ENCODE peak calls at places on chromosomes 3 and 15, in five cellular contexts. One of them, this sample, is unnamed.

GRCh38 chr3:195045481-195045880 is 225.5 kb downstream of the XXYLT1 start:
- DNase-seq in DMS53: no peak
- DNase-seq in cerebellar cortex: no peak
- DNase-seq in esophagus squamous epithelium: no peak
- DNase-seq in nucleus accumbens: no peak
- DNase-seq in this sample: no peak

GRCh38 chr3:192515661-192516040 is 211.7 kb downstream of the FGF12 start:
- DNase-seq in nucleus accumbens: no peak
- DNase-seq in cerebellar cortex: peak
- DNase-seq in esophagus squamous epithelium: no peak
- DNase-seq in DMS53: no peak
- DNase-seq in this sample: no peak

GRCh38 chr3:24185738-24186384 is 240.8 kb downstream of the NR1D2 start:
- DNase-seq in nucleus accumbens: no peak
- DNase-seq in cerebellar cortex: peak
- DNase-seq in esophagus squamous epithelium: no peak
- DNase-seq in DMS53: peak
- DNase-seq in this sample: peak

GRCh38 chr3:94226058-94226457 is 163.2 kb downstream of the NSUN3 start:
- DNase-seq in nucleus accumbens: no peak
- DNase-seq in cerebellar cortex: no peak
- DNase-seq in esophagus squamous epithelium: no peak
- DNase-seq in DMS53: no peak
- DNase-seq in this sample: no peak

GRCh38 chr3:10467204-10467603 is 38.2 kb downstream of the ATP2B2 start:
- DNase-seq in nucleus accumbens: no peak
- DNase-seq in cerebellar cortex: no peak
- DNase-seq in esophagus squamous epithelium: no peak
- DNase-seq in DMS53: no peak
- DNase-seq in this sample: no peak

GRCh38 chr3:40237892-40238571 is 71.5 kb upstream of the EIF1B start:
- DNase-seq in nucleus accumbens: no peak
- DNase-seq in DMS53: no peak
- DNase-seq in esophagus squamous epithelium: no peak
- DNase-seq in cerebellar cortex: peak
- DNase-seq in this sample: no peak

GRCh38 chr3:76500746-76501275 is 539.1 kb upstream of the ROBO2 start:
- DNase-seq in DMS53: no peak
- DNase-seq in cerebellar cortex: no peak
- DNase-seq in nucleus accumbens: no peak
- DNase-seq in esophagus squamous epithelium: no peak
- DNase-seq in this sample: no peak

GRCh38 chr15:25090073-25090733 is 135.4 kb downstream of the SNRPN start:
- DNase-seq in esophagus squamous epithelium: no peak
- DNase-seq in cerebellar cortex: no peak
- DNase-seq in DMS53: no peak
- DNase-seq in nucleus accumbens: no peak
- DNase-seq in this sample: no peak

GRCh38 chr3:48716508-48716981 is 476 bp downstream of the IP6K2 start:
- DNase-seq in cerebellar cortex: no peak
- DNase-seq in nucleus accumbens: no peak
- DNase-seq in DMS53: peak
- DNase-seq in esophagus squamous epithelium: no peak
- DNase-seq in this sample: peak

GRCh38 chr15:45319472-45320214 is 58.7 kb downstream of the GATM start:
- DNase-seq in DMS53: no peak
- DNase-seq in esophagus squamous epithelium: no peak
- DNase-seq in cerebellar cortex: no peak
- DNase-seq in nucleus accumbens: no peak
- DNase-seq in this sample: no peak

GRCh38 chr3:84008623-84009022 is 950.2 kb upstream of the CADM2 start:
- DNase-seq in DMS53: no peak
- DNase-seq in cerebellar cortex: no peak
- DNase-seq in esophagus squamous epithelium: no peak
- DNase-seq in nucleus accumbens: no peak
- DNase-seq in this sample: no peak

GRCh38 chr15:85672338-85673097 is 122.2 kb downstream of the KLHL25 start:
- DNase-seq in DMS53: no peak
- DNase-seq in cerebellar cortex: no peak
- DNase-seq in esophagus squamous epithelium: no peak
- DNase-seq in nucleus accumbens: no peak
- DNase-seq in this sample: no peak

GRCh38 chr3:74075213-74075612 is 450.5 kb upstream of the PDZRN3 start:
- DNase-seq in DMS53: no peak
- DNase-seq in nucleus accumbens: no peak
- DNase-seq in cerebellar cortex: no peak
- DNase-seq in esophagus squamous epithelium: no peak
- DNase-seq in this sample: no peak

GRCh38 chr3:33467786-33468185 is 27.6 kb upstream of the UBP1 start:
- DNase-seq in cerebellar cortex: no peak
- DNase-seq in esophagus squamous epithelium: no peak
- DNase-seq in nucleus accumbens: no peak
- DNase-seq in DMS53: no peak
- DNase-seq in this sample: no peak

GRCh38 chr15:74425634-74426033 is 8.1 kb downstream of the SEMA7A start:
- DNase-seq in DMS53: no peak
- DNase-seq in esophagus squamous epithelium: no peak
- DNase-seq in cerebellar cortex: no peak
- DNase-seq in nucleus accumbens: no peak
- DNase-seq in this sample: no peak

GRCh38 chr3:149375164-149375823 is 2.2 kb downstream of the TM4SF1 start:
- DNase-seq in cerebellar cortex: peak
- DNase-seq in esophagus squamous epithelium: no peak
- DNase-seq in DMS53: no peak
- DNase-seq in nucleus accumbens: no peak
- DNase-seq in this sample: peak

GRCh38 chr3:101676765-101677435 is at the start of gene ZBTB11:
- DNase-seq in cerebellar cortex: peak
- DNase-seq in nucleus accumbens: no peak
- DNase-seq in esophagus squamous epithelium: no peak
- DNase-seq in DMS53: no peak
- DNase-seq in this sample: peak

GRCh38 chr3:155083313-155083905 is 3.3 kb downstream of the MME start:
- DNase-seq in nucleus accumbens: no peak
- DNase-seq in DMS53: no peak
- DNase-seq in cerebellar cortex: no peak
- DNase-seq in esophagus squamous epithelium: no peak
- DNase-seq in this sample: no peak

GRCh38 chr3:51591231-51591630 is 52.7 kb downstream of the RAD54L2 start:
- DNase-seq in DMS53: no peak
- DNase-seq in nucleus accumbens: no peak
- DNase-seq in cerebellar cortex: no peak
- DNase-seq in esophagus squamous epithelium: no peak
- DNase-seq in this sample: no peak

GRCh38 chr3:154193174-154193573 is 72.0 kb downstream of the ARHGEF26 start:
- DNase-seq in DMS53: no peak
- DNase-seq in esophagus squamous epithelium: no peak
- DNase-seq in cerebellar cortex: no peak
- DNase-seq in nucleus accumbens: no peak
- DNase-seq in this sample: no peak

GRCh38 chr3:119600732-119601131 is 3.0 kb downstream of the PLA1A start:
- DNase-seq in nucleus accumbens: no peak
- DNase-seq in cerebellar cortex: no peak
- DNase-seq in DMS53: peak
- DNase-seq in esophagus squamous epithelium: no peak
- DNase-seq in this sample: no peak

GRCh38 chr3:116340680-116341216 is 104.5 kb downstream of the LSAMP start:
- DNase-seq in cerebellar cortex: no peak
- DNase-seq in DMS53: no peak
- DNase-seq in esophagus squamous epithelium: no peak
- DNase-seq in nucleus accumbens: no peak
- DNase-seq in this sample: no peak

GRCh38 chr15:92903588-92903955 is 3.4 kb downstream of the CHD2 start:
- DNase-seq in DMS53: no peak
- DNase-seq in nucleus accumbens: no peak
- DNase-seq in esophagus squamous epithelium: no peak
- DNase-seq in cerebellar cortex: no peak
- DNase-seq in this sample: no peak

GRCh38 chr15:39270221-39270835 is 310.6 kb upstream of the THBS1 start:
- DNase-seq in cerebellar cortex: no peak
- DNase-seq in DMS53: no peak
- DNase-seq in nucleus accumbens: no peak
- DNase-seq in esophagus squamous epithelium: no peak
- DNase-seq in this sample: no peak

GRCh38 chr15:87777054-87777498 is 479.5 kb downstream of the NTRK3 start:
- DNase-seq in esophagus squamous epithelium: no peak
- DNase-seq in DMS53: no peak
- DNase-seq in nucleus accumbens: no peak
- DNase-seq in cerebellar cortex: no peak
- DNase-seq in this sample: no peak

GRCh38 chr3:94967196-94967595 is 904.3 kb downstream of the NSUN3 start:
- DNase-seq in cerebellar cortex: no peak
- DNase-seq in esophagus squamous epithelium: no peak
- DNase-seq in nucleus accumbens: no peak
- DNase-seq in DMS53: no peak
- DNase-seq in this sample: no peak

GRCh38 chr15:35519536-35520149 is 26.3 kb downstream of the DPH6 start:
- DNase-seq in DMS53: peak
- DNase-seq in esophagus squamous epithelium: no peak
- DNase-seq in cerebellar cortex: peak
- DNase-seq in nucleus accumbens: no peak
- DNase-seq in this sample: peak

GRCh38 chr3:54326951-54327350 is 204.6 kb downstream of the CACNA2D3 start:
- DNase-seq in DMS53: no peak
- DNase-seq in nucleus accumbens: no peak
- DNase-seq in cerebellar cortex: no peak
- DNase-seq in esophagus squamous epithelium: no peak
- DNase-seq in this sample: no peak

GRCh38 chr15:34109775-34110663 is 8.1 kb downstream of the PGBD4 start:
- DNase-seq in cerebellar cortex: peak
- DNase-seq in nucleus accumbens: no peak
- DNase-seq in DMS53: peak
- DNase-seq in esophagus squamous epithelium: no peak
- DNase-seq in this sample: peak

GRCh38 chr3:53202331-53203015 is 41.5 kb downstream of the PRKCD start:
- DNase-seq in cerebellar cortex: no peak
- DNase-seq in DMS53: no peak
- DNase-seq in nucleus accumbens: no peak
- DNase-seq in esophagus squamous epithelium: no peak
- DNase-seq in this sample: no peak